ENCODE peak calls at places on chromosomes 12 and 14, in eight cellular contexts. Z is natural killer cell, N is WERI-Rb-1, V is sciatic nerve, B is H7, X is endodermal cell, K is NCI-H187 treated with DMSO at 0.1 percent for 48 hours, O is T-helper 17 cell. U is an unnamed sample.

GRCh38 chr12:94172031-94172430 is 23.7 kb downstream of the PLXNC1 start:
- DNase-seq in B (no peak), V (no peak), K (no peak), O (no peak), N (no peak), Z (no peak), X (no peak), U (no peak)

GRCh38 chr12:52527121-52527800 is 7.1 kb upstream of the KRT5 start:
- DNase-seq in O (no peak), K (no peak), Z (peak; percentile 11), X (peak; percentile 21), V (peak; percentile 30), N (no peak), B (no peak), U (no peak)

GRCh38 chr12:105843989-105844768 is 294.6 kb downstream of the NUAK1 start:
- DNase-seq in N (no peak), X (no peak), B (no peak), V (no peak), K (no peak), Z (no peak), O (no peak), U (no peak)

GRCh38 chr12:53748072-53748840 is 3.5 kb downstream of the CISTR start:
- DNase-seq in O (no peak), Z (no peak), X (peak; percentile 76), K (no peak), B (peak; percentile 70), V (no peak), N (no peak), U (no peak)

GRCh38 chr14:65961004-65961403 is 525.2 kb upstream of the CCDC196 start:
- DNase-seq in O (peak; percentile 42), Z (peak; percentile 53), N (peak; percentile 78), B (peak; percentile 71), X (peak; percentile 93), V (no peak), K (peak; percentile 27), U (peak; percentile 23)

GRCh38 chr14:50363734-50364113 is 33.0 kb downstream of the CDKL1 start:
- DNase-seq in X (no peak), K (no peak), Z (peak; percentile 30), O (no peak), B (no peak), N (no peak), V (no peak), U (peak; percentile 22)

GRCh38 chr12:204261-204678 is 9.7 kb downstream of the SLC6A12 start:
- DNase-seq in X (no peak), O (no peak), V (no peak), N (no peak), B (peak; percentile 60), Z (no peak), K (no peak), U (no peak)

GRCh38 chr14:100105357-100106169 is 40.3 kb downstream of the EVL start:
- DNase-seq in N (no peak), Z (no peak), K (no peak), B (no peak), V (peak; percentile 54), O (no peak), X (no peak), U (no peak)

GRCh38 chr12:22333751-22334695 is 484 bp downstream of the ST8SIA1 start:
- DNase-seq in X (peak; percentile 79), O (peak; percentile 18), K (no peak), N (peak; percentile 10), B (peak; percentile 47), V (peak; percentile 55), Z (no peak), U (no peak)

GRCh38 chr12:4787965-4788364 is 67.8 kb downstream of the GALNT8 start:
- DNase-seq in N (no peak), X (peak; percentile 36), K (no peak), V (no peak), O (no peak), B (no peak), Z (no peak), U (no peak)

GRCh38 chr14:23670489-23670888 is 34.3 kb downstream of the DHRS2 start:
- DNase-seq in N (no peak), O (no peak), K (no peak), B (no peak), X (no peak), V (no peak), Z (no peak), U (no peak)

GRCh38 chr12:113670742-113671141 is 199.1 kb upstream of the LHX5 start:
- DNase-seq in Z (no peak), B (no peak), O (no peak), X (no peak), K (no peak), N (no peak), V (no peak), U (no peak)

GRCh38 chr14:56487761-56488160 is 91.8 kb upstream of the TMEM260 start:
- DNase-seq in O (no peak), N (no peak), K (no peak), X (no peak), Z (no peak), B (no peak), V (no peak), U (no peak)

GRCh38 chr12:53102883-53103807 is at the start of gene SOAT2:
- DNase-seq in Z (no peak), B (no peak), V (peak; percentile 59), O (no peak), N (no peak), X (peak; percentile 62), K (no peak), U (no peak)

GRCh38 chr14:100994082-100994481 is 90.6 kb upstream of the RTL1 start:
- DNase-seq in K (no peak), N (no peak), Z (no peak), B (no peak), V (no peak), O (no peak), X (no peak), U (no peak)

GRCh38 chr12:107791465-107792089 is 17.1 kb downstream of the ASCL4 start:
- DNase-seq in K (no peak), V (no peak), B (no peak), Z (no peak), O (no peak), N (no peak), X (no peak), U (no peak)

GRCh38 chr12:95492462-95492861 is 18.5 kb downstream of the METAP2 start:
- DNase-seq in N (no peak), K (no peak), V (no peak), O (no peak), B (no peak), Z (no peak), X (no peak), U (no peak)

GRCh38 chr12:52243774-52244614 is 11.0 kb downstream of the KRT7 start:
- DNase-seq in N (no peak), Z (peak; percentile 38), B (peak; percentile 58), V (peak; percentile 81), K (no peak), X (no peak), O (peak; percentile 31), U (peak; percentile 46)

GRCh38 chr12:104873374-104873773 is 84.7 kb downstream of the SLC41A2 start:
- DNase-seq in V (no peak), B (no peak), N (no peak), O (no peak), K (no peak), Z (no peak), X (no peak), U (no peak)

GRCh38 chr12:6267007-6267721 is 43.3 kb upstream of the PLEKHG6 start:
- DNase-seq in K (no peak), B (no peak), X (no peak), V (no peak), Z (no peak), N (no peak), O (no peak), U (no peak)

GRCh38 chr12:57005980-57006808 is at the start of gene ZBTB39:
- DNase-seq in Z (peak; percentile 69), V (peak; percentile 75), N (peak; percentile 50), O (peak; percentile 72), X (peak; percentile 92), B (peak; percentile 98), K (no peak), U (peak; percentile 40)

GRCh38 chr14:102020058-102020971 is 55.9 kb downstream of the DYNC1H1 start:
- DNase-seq in X (no peak), V (no peak), Z (no peak), B (no peak), N (peak; percentile 28), O (no peak), K (no peak), U (no peak)

GRCh38 chr14:29925736-29926135 is 1.9 kb downstream of the PRKD1 start:
- DNase-seq in V (no peak), K (no peak), X (no peak), O (no peak), B (no peak), N (no peak), Z (no peak), U (no peak)

U was measured in effector memory CD4-positive, alpha-beta T cell.